ENCODE peak calls at places on chromosomes 11 and 22, in five cellular contexts. L is AG10803, A is endodermal cell, W is astrocyte of the cerebellum, E is testis. N is an unnamed sample.

GRCh38 chr11:64536997-64537396 is 54.0 kb upstream of the SLC22A12 start:
- DNase-seq in W (no peak), L (no peak), E (no peak), A (no peak), N (no peak)

GRCh38 chr11:100635194-100635593 is 51.9 kb upstream of the ARHGAP42 start:
- DNase-seq in E (no peak), L (no peak), A (no peak), W (no peak), N (no peak)

GRCh38 chr11:15907806-15908205 is 448.5 kb downstream of the SOX6 start:
- DNase-seq in E (no peak), W (no peak), L (no peak), A (peak; percentile 64), N (no peak)

GRCh38 chr22:45612451-45612901 is 59.2 kb upstream of the ATXN10 start:
- DNase-seq in W (peak; percentile 23), E (no peak), L (peak; percentile 81), A (no peak), N (peak; percentile 93)

GRCh38 chr11:44266056-44266780 is 43.7 kb downstream of the ALX4 start:
- DNase-seq in A (no peak), L (no peak), W (no peak), E (no peak), N (no peak)

GRCh38 chr11:61119055-61119454 is 16.8 kb downstream of the CD5 start:
- DNase-seq in W (no peak), E (no peak), L (no peak), A (no peak), N (no peak)

GRCh38 chr11:35111171-35112055 is 27.6 kb upstream of the CD44 start:
- DNase-seq in W (peak; percentile 92), A (no peak), E (no peak), L (peak; percentile 98), N (peak; percentile 94)

GRCh38 chr22:23102002-23102655 is 31.8 kb downstream of the GNAZ start:
- DNase-seq in E (no peak), W (no peak), A (no peak), L (no peak), N (no peak)

GRCh38 chr11:59556115-59556882 is 45.0 kb downstream of the OR4D9 start:
- DNase-seq in W (no peak), E (peak; percentile 73), L (peak; percentile 90), A (peak; percentile 91), N (peak; percentile 93)

GRCh38 chr11:119481667-119482400 is 58.9 kb upstream of the THY1 start:
- DNase-seq in W (no peak), E (no peak), L (no peak), A (no peak), N (no peak)

GRCh38 chr11:64400096-64400495 is 41.1 kb downstream of the RPS6KA4 start:
- DNase-seq in W (no peak), L (peak; percentile 11), A (peak; percentile 29), E (no peak), N (peak; percentile 40)

GRCh38 chr11:8096575-8096974 is 15.6 kb downstream of the TUB start:
- DNase-seq in L (no peak), W (no peak), E (peak; percentile 8), A (no peak), N (no peak)

GRCh38 chr11:45108070-45109064 is 38.1 kb upstream of the PRDM11 start:
- DNase-seq in E (no peak), L (no peak), W (no peak), A (no peak), N (no peak)

GRCh38 chr11:128663824-128664223 is 30.0 kb upstream of the FLI1 start:
- DNase-seq in A (no peak), L (no peak), W (no peak), E (no peak), N (no peak)

DNA sequence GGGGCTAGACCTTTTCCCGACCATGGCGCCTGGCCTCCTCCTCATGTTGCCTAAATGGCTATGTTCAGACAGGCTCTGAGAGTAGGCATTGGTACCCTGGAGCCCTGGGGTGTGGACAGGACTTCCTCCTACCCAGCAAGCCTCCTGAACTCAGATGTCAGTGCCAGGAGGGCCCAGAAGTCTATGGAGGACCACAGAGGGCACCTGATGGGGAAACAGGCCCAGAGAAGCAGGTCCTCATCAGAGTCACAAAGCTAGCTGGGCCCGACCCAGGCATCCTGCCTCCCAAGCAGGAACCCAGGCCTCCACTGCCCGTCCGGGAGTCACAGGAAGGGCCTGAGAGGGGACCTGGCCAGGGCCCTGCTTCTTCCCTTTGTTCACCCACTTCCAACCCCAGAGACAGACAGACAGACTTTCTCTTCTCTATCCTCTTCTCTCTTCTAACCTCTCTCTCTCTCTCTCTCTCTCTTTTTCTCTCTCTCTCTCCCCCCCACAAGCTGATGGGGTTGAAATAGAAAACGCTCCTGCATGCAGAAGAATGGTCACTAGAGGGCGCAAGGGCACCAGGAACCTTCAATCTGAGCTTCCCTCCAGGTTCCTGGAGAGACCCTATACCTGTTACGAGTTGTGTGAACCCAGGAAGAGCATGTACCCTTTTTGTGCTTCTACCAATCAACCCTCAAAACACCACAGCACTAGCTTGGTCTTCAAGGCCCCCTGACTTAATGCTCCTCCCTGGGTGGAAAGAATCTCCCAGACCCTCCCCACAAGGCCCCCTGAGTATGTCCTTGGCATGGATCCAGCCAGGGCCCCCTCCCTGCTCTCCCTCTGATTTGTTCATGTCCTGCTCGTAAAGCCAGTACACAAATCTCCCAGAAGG is 27.1 kb downstream of the ARAP1 start:
- DNase-seq in A (peak; percentile 91), W (peak; percentile 85), L (peak; percentile 79), E (peak; percentile 81), N (peak; percentile 84)
- TF ChIP-seq CTCF in A (peak; percentile 94), W (peak; percentile 92), L (peak; percentile 86), E (peak; percentile 84), N (peak; percentile 96)

DNA sequence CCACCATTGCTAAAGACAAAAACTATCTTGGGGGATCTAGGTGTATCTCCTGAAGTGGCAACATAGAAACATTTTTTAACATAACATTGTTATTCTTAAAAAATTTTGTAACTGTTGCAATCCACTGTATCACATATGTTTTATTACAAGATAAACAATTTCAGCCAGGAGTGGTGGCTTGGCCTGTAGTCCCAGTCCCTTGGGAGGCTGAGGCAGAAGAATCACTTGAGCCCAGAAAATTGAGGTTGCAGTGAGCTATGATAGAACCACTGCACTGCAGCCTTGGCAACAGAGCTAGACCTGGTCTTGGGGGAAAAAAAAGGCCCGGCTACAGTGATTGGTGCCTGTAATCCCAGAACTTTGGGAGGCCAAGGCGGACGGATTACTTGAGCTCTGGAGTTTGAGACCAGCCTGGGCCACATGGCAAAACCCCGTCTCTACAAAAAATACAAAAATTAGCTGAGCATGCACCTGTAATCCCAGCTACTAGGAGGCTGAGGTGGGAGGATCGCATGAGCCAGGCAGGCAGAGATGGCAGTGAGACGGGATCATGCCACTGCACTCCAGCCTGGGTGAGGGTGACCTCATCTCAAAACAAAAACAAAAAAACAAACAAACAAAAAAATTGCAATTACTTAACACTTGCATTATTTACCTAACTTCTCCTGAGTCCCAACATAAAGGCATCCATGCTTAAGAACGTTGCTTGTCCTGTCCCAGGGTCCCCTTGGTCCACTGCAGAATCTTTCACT is 1.5 kb upstream of the DEPDC5 start:
- DNase-seq in A (no peak), L (no peak), W (no peak), E (peak; percentile 50), N (no peak)
- H3K4me3 ChIP-seq in A (peak overlapping the region; percentile 100), L (no peak overlapping the region), W (no peak overlapping the region), E (no peak overlapping the region), N (no peak overlapping the region)

DNA sequence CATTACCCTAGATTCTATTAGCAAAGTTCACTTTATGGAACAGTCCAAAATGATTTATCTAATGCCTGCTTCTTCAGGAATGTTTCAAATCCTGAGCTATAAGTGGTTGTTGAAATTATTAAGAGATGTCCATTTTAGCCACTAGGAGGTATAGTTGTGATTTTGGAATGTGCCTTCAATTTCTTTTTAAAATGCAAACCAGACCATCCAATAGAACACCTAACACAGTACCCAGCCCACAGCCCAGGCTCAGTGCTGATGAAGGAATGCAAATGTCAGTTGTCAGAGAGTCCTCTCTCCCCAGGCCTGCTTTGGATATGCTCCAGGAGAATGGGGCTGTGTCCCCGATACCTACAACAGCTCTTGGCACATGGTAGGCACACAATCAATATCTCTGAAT is 85.8 kb upstream of the E2F8 start:
- DNase-seq in A (no peak), W (no peak), L (peak; percentile 33), E (no peak), N (peak; percentile 58)
- TF ChIP-seq CTCF in A (no peak), W (peak; percentile 30), L (peak; percentile 56), E (peak; percentile 23), N (peak; percentile 56)

GRCh38 chr22:35892192-35892591 is 136.4 kb downstream of the RBFOX2 start:
- DNase-seq in A (no peak), E (no peak), W (peak; percentile 64), L (peak; percentile 79), N (peak; percentile 82)
- H3K4me3 ChIP-seq in A (no peak overlapping the region), E (no peak overlapping the region), W (no peak overlapping the region), L (no peak overlapping the region), N (no peak overlapping the region)

N was measured in fibroblast of mammary gland.